ENCODE peak calls at places on chromosomes 7 and 10, in six cellular contexts. One of them, this sample, is unnamed.

GRCh38 chr10:130021373-130021950 is 57.4 kb upstream of the EBF3 start:
- DNase-seq in transverse colon: no peak
- DNase-seq in HFFc6: peak
- DNase-seq in WTC11: no peak
- DNase-seq in ascending aorta: no peak
- DNase-seq in endothelial cell: no peak
- DNase-seq in this sample: no peak

GRCh38 chr7:82481499-82482097 is 38.0 kb upstream of the CACNA2D1 start:
- DNase-seq in transverse colon: no peak
- DNase-seq in HFFc6: peak
- DNase-seq in WTC11: no peak
- DNase-seq in ascending aorta: no peak
- DNase-seq in endothelial cell: no peak
- DNase-seq in this sample: no peak

GRCh38 chr7:134619627-134620331 is 26.9 kb upstream of the BPGM start:
- DNase-seq in transverse colon: no peak
- DNase-seq in HFFc6: peak
- DNase-seq in WTC11: no peak
- DNase-seq in ascending aorta: no peak
- DNase-seq in endothelial cell: no peak
- DNase-seq in this sample: peak

GRCh38 chr10:99548041-99548530 is 15.3 kb downstream of the NKX2-3 start:
- DNase-seq in transverse colon: no peak
- DNase-seq in HFFc6: peak
- DNase-seq in WTC11: peak
- DNase-seq in ascending aorta: no peak
- DNase-seq in endothelial cell: peak
- DNase-seq in this sample: no peak

GRCh38 chr7:98163704-98164478 is 47.3 kb upstream of the BHLHA15 start:
- DNase-seq in transverse colon: peak
- DNase-seq in HFFc6: peak
- DNase-seq in WTC11: no peak
- DNase-seq in ascending aorta: no peak
- DNase-seq in endothelial cell: no peak
- DNase-seq in this sample: peak

GRCh38 chr7:95718556-95719410 is 53.6 kb upstream of the DYNC1I1 start:
- DNase-seq in transverse colon: no peak
- DNase-seq in HFFc6: no peak
- DNase-seq in WTC11: no peak
- DNase-seq in ascending aorta: no peak
- DNase-seq in endothelial cell: no peak
- DNase-seq in this sample: no peak

GRCh38 chr7:154171422-154171821 is 119.2 kb downstream of the DPP6 start:
- DNase-seq in transverse colon: no peak
- DNase-seq in HFFc6: no peak
- DNase-seq in WTC11: no peak
- DNase-seq in ascending aorta: no peak
- DNase-seq in endothelial cell: no peak
- DNase-seq in this sample: no peak

GRCh38 chr7:34057956-34058355 is 152.6 kb downstream of the BMPER start:
- DNase-seq in transverse colon: no peak
- DNase-seq in HFFc6: no peak
- DNase-seq in WTC11: no peak
- DNase-seq in ascending aorta: no peak
- DNase-seq in endothelial cell: no peak
- DNase-seq in this sample: no peak

GRCh38 chr7:129457101-129457500 is 22.9 kb downstream of the STRIP2 start:
- DNase-seq in transverse colon: no peak
- DNase-seq in HFFc6: no peak
- DNase-seq in WTC11: no peak
- DNase-seq in ascending aorta: no peak
- DNase-seq in endothelial cell: no peak
- DNase-seq in this sample: no peak

GRCh38 chr10:74177140-74177677 is 26.2 kb downstream of the ADK start:
- DNase-seq in transverse colon: peak
- DNase-seq in HFFc6: peak
- DNase-seq in WTC11: no peak
- DNase-seq in ascending aorta: peak
- DNase-seq in endothelial cell: no peak
- DNase-seq in this sample: no peak

GRCh38 chr10:17643339-17643754 is 604 bp upstream of the STAM start:
- DNase-seq in transverse colon: peak
- DNase-seq in HFFc6: peak
- DNase-seq in WTC11: peak
- DNase-seq in ascending aorta: peak
- DNase-seq in endothelial cell: no peak
- DNase-seq in this sample: peak

GRCh38 chr7:43612599-43613589 is 30.0 kb downstream of the STK17A start:
- DNase-seq in transverse colon: no peak
- DNase-seq in HFFc6: peak
- DNase-seq in WTC11: no peak
- DNase-seq in ascending aorta: no peak
- DNase-seq in endothelial cell: no peak
- DNase-seq in this sample: no peak

GRCh38 chr10:110492069-110492782 is 5.5 kb upstream of the DUSP5 start:
- DNase-seq in transverse colon: no peak
- DNase-seq in HFFc6: no peak
- DNase-seq in WTC11: no peak
- DNase-seq in ascending aorta: no peak
- DNase-seq in endothelial cell: no peak
- DNase-seq in this sample: no peak

GRCh38 chr7:139029353-139029752 is 6.5 kb downstream of the ZC3HAV1L start:
- DNase-seq in transverse colon: no peak
- DNase-seq in HFFc6: no peak
- DNase-seq in WTC11: no peak
- DNase-seq in ascending aorta: no peak
- DNase-seq in endothelial cell: no peak
- DNase-seq in this sample: no peak

GRCh38 chr7:24325708-24326107 is 41.7 kb downstream of the NPY start:
- DNase-seq in transverse colon: no peak
- DNase-seq in HFFc6: no peak
- DNase-seq in WTC11: no peak
- DNase-seq in ascending aorta: no peak
- DNase-seq in endothelial cell: no peak
- DNase-seq in this sample: no peak

GRCh38 chr7:130221746-130222145 is 14.1 kb downstream of the SSMEM1 start:
- DNase-seq in transverse colon: no peak
- DNase-seq in HFFc6: no peak
- DNase-seq in WTC11: no peak
- DNase-seq in ascending aorta: no peak
- DNase-seq in endothelial cell: no peak
- DNase-seq in this sample: no peak

GRCh38 chr10:80501913-80502521 is 35.7 kb upstream of the SH2D4B start:
- DNase-seq in transverse colon: no peak
- DNase-seq in HFFc6: no peak
- DNase-seq in WTC11: no peak
- DNase-seq in ascending aorta: peak
- DNase-seq in endothelial cell: no peak
- DNase-seq in this sample: no peak

GRCh38 chr7:108358553-108358952 is 97.7 kb downstream of the NRCAM start:
- DNase-seq in transverse colon: no peak
- DNase-seq in HFFc6: peak
- DNase-seq in WTC11: no peak
- DNase-seq in ascending aorta: no peak
- DNase-seq in endothelial cell: no peak
- DNase-seq in this sample: no peak

GRCh38 chr10:96208271-96208670 is 63.1 kb downstream of the BLNK start:
- DNase-seq in transverse colon: no peak
- DNase-seq in HFFc6: no peak
- DNase-seq in WTC11: no peak
- DNase-seq in ascending aorta: no peak
- DNase-seq in endothelial cell: no peak
- DNase-seq in this sample: no peak

GRCh38 chr7:40793132-40793531 is 658.3 kb downstream of the SUGCT start:
- DNase-seq in transverse colon: no peak
- DNase-seq in HFFc6: peak
- DNase-seq in WTC11: no peak
- DNase-seq in ascending aorta: no peak
- DNase-seq in endothelial cell: no peak
- DNase-seq in this sample: no peak

GRCh38 chr10:59033622-59034021 is 142.8 kb upstream of the PHYHIPL start:
- DNase-seq in transverse colon: no peak
- DNase-seq in HFFc6: no peak
- DNase-seq in WTC11: no peak
- DNase-seq in ascending aorta: no peak
- DNase-seq in endothelial cell: no peak
- DNase-seq in this sample: peak

GRCh38 chr10:117562896-117563737 is 20.6 kb downstream of the EMX2 start:
- DNase-seq in transverse colon: no peak
- DNase-seq in HFFc6: no peak
- DNase-seq in WTC11: no peak
- DNase-seq in ascending aorta: no peak
- DNase-seq in endothelial cell: no peak
- DNase-seq in this sample: no peak

GRCh38 chr7:142883571-142884284 is 1.8 kb downstream of the TRPV6 start:
- DNase-seq in transverse colon: no peak
- DNase-seq in HFFc6: no peak
- DNase-seq in WTC11: no peak
- DNase-seq in ascending aorta: no peak
- DNase-seq in endothelial cell: no peak
- DNase-seq in this sample: no peak

DNA sequence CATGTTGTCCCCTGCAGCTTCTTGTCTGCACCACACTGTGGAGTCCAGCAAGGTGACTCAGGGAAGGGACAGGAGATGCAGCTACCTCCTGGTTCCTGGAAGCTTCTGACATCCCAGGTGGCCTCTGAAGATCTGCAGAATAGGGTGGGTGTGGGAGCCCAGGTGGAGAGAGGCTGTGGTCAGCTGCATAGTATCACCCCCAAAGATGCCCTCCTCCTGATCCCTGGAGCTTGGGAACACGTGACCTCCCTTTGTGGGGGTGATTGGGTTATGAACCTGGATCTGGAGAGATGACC is 25.4 kb downstream of the CALML3 start:
- DNase-seq in transverse colon: no peak
- DNase-seq in HFFc6: no peak
- DNase-seq in WTC11: peak
- DNase-seq in ascending aorta: no peak
- DNase-seq in endothelial cell: no peak
- DNase-seq in this sample: no peak
- TF ChIP-seq CTCF in transverse colon: no peak
- TF ChIP-seq CTCF in HFFc6: no peak
- TF ChIP-seq CTCF in WTC11: no peak
- TF ChIP-seq CTCF in ascending aorta: no peak
- TF ChIP-seq CTCF in endothelial cell: no peak
- TF ChIP-seq CTCF in this sample: no peak

GRCh38 chr7:105989686-105990085 is 26.6 kb downstream of the CDHR3 start:
- DNase-seq in transverse colon: no peak
- DNase-seq in HFFc6: no peak
- DNase-seq in WTC11: no peak
- DNase-seq in ascending aorta: no peak
- DNase-seq in endothelial cell: no peak
- DNase-seq in this sample: no peak
- TF ChIP-seq CTCF in transverse colon: no peak
- TF ChIP-seq CTCF in HFFc6: no peak
- TF ChIP-seq CTCF in WTC11: no peak
- TF ChIP-seq CTCF in ascending aorta: no peak
- TF ChIP-seq CTCF in endothelial cell: no peak
- TF ChIP-seq CTCF in this sample: no peak

GRCh38 chr10:132162590-132163277 is 24.0 kb upstream of the DPYSL4 start:
- DNase-seq in transverse colon: peak
- DNase-seq in HFFc6: no peak
- DNase-seq in WTC11: no peak
- DNase-seq in ascending aorta: no peak
- DNase-seq in endothelial cell: no peak
- DNase-seq in this sample: no peak

GRCh38 chr10:132163278-132163765 is 23.4 kb upstream of the DPYSL4 start:
- DNase-seq in transverse colon: peak
- DNase-seq in HFFc6: no peak
- DNase-seq in WTC11: peak
- DNase-seq in ascending aorta: no peak
- DNase-seq in endothelial cell: peak
- DNase-seq in this sample: no peak

GRCh38 chr10:132164801-132165278 is 21.9 kb upstream of the DPYSL4 start:
- DNase-seq in transverse colon: peak
- DNase-seq in HFFc6: peak
- DNase-seq in WTC11: no peak
- DNase-seq in ascending aorta: no peak
- DNase-seq in endothelial cell: no peak
- DNase-seq in this sample: no peak

GRCh38 chr10:132165416-132165980 is 21.2 kb upstream of the DPYSL4 start:
- DNase-seq in transverse colon: no peak
- DNase-seq in HFFc6: no peak
- DNase-seq in WTC11: no peak
- DNase-seq in ascending aorta: no peak
- DNase-seq in endothelial cell: no peak
- DNase-seq in this sample: no peak

GRCh38 chr10:132163826-132164515 is 22.8 kb upstream of the DPYSL4 start:
- DNase-seq in transverse colon: no peak
- DNase-seq in HFFc6: no peak
- DNase-seq in WTC11: peak
- DNase-seq in ascending aorta: no peak
- DNase-seq in endothelial cell: no peak
- DNase-seq in this sample: no peak
- TF ChIP-seq CTCF in transverse colon: no peak
- TF ChIP-seq CTCF in HFFc6: peak
- TF ChIP-seq CTCF in WTC11: no peak
- TF ChIP-seq CTCF in ascending aorta: no peak
- TF ChIP-seq CTCF in endothelial cell: peak
- TF ChIP-seq CTCF in this sample: no peak

DNA sequence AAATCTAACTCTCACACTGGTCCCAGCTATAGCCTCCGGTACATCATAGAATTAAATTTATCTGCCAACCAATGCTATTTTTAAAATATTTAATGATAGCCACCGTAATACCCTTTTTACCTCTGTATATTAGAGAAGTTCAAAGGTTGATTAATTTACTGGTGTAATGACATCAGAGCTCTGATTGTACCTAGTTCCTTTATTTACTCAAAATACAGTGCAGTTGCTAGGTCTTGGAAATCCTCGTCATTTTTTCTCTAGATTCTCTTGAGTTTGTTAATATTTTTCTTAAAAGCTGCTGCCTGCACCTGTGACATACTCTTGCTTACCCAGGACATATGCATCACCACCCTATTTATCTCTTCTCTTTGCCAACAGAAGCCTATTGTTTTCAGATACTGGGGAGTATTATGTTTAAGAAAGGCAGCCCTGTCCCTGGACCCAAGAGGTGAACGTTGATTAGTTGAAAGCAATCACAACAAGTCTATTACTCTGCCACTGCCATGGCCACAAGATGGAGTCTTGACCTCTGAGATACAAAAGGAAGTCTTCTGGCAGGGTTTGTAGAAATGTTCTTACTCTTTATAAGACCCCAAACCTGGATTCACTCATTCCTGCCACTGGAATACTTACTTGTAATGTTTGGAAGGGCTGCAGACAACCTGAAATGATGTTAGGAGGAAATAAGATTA is 25.6 kb upstream of the TMEM26 start:
- DNase-seq in transverse colon: no peak
- DNase-seq in HFFc6: no peak
- DNase-seq in WTC11: no peak
- DNase-seq in ascending aorta: no peak
- DNase-seq in endothelial cell: no peak
- DNase-seq in this sample: no peak
- TF ChIP-seq CTCF in transverse colon: no peak
- TF ChIP-seq CTCF in HFFc6: peak
- TF ChIP-seq CTCF in WTC11: no peak
- TF ChIP-seq CTCF in ascending aorta: no peak
- TF ChIP-seq CTCF in endothelial cell: no peak
- TF ChIP-seq CTCF in this sample: peak

GRCh38 chr7:36155811-36156361 is 2.8 kb downstream of the EEPD1 start:
- DNase-seq in transverse colon: peak
- DNase-seq in HFFc6: no peak
- DNase-seq in WTC11: no peak
- DNase-seq in ascending aorta: peak
- DNase-seq in endothelial cell: peak
- DNase-seq in this sample: no peak
- TF ChIP-seq CTCF in transverse colon: no peak
- TF ChIP-seq CTCF in HFFc6: no peak
- TF ChIP-seq CTCF in WTC11: no peak
- TF ChIP-seq CTCF in ascending aorta: no peak
- TF ChIP-seq CTCF in endothelial cell: no peak
- TF ChIP-seq CTCF in this sample: peak